ENCODE peak calls at places on chromosome 18, in four cellular contexts. F is K562, T is SK-N-SH, K is WTC11. S is an unnamed sample.

GRCh38 chr18:33716061-33716683 is 138.2 kb downstream of the ASXL3 start:
- DNase-seq in F (no peak), T (no peak), K (no peak), S (no peak)

GRCh38 chr18:39806519-39806918 is 2148.5 kb upstream of the PIK3C3 start:
- DNase-seq in K (no peak), T (no peak), F (no peak), S (no peak)

GRCh38 chr18:10420561-10421352 is 33.7 kb upstream of the APCDD1 start:
- DNase-seq in F (no peak), K (no peak), T (no peak), S (no peak)

GRCh38 chr18:33711514-33711913 is 133.5 kb downstream of the ASXL3 start:
- DNase-seq in T (peak), K (no peak), F (no peak), S (no peak)

GRCh38 chr18:7174359-7175107 is 56.4 kb upstream of the LRRC30 start:
- DNase-seq in T (peak), F (no peak), K (peak), S (no peak)

GRCh38 chr18:76467371-76468190 is 27.5 kb downstream of the ZNF516 start:
- DNase-seq in F (no peak), T (peak), K (no peak), S (no peak)

GRCh38 chr18:46411862-46412690 is 244.9 kb downstream of the LOXHD1 start:
- DNase-seq in T (peak), K (no peak), F (no peak), S (no peak)

GRCh38 chr18:24975499-24975898 is 376.5 kb downstream of the ZNF521 start:
- DNase-seq in K (no peak), F (no peak), T (no peak), S (no peak)

GRCh38 chr18:76981388-76981968 is 151.1 kb downstream of the MBP start:
- DNase-seq in F (no peak), K (no peak), T (no peak), S (peak)

GRCh38 chr18:9147440-9148238 is 11.1 kb downstream of the ANKRD12 start:
- DNase-seq in T (peak), K (no peak), F (no peak), S (no peak)

GRCh38 chr18:3453540-3454364 is 3.8 kb downstream of the TGIF1 start:
- DNase-seq in T (no peak), F (no peak), K (no peak), S (no peak)

GRCh38 chr18:35457140-35457704 is 40.5 kb downstream of the INO80C start:
- DNase-seq in F (no peak), K (no peak), T (no peak), S (no peak)

GRCh38 chr18:61865466-61866165 is 27.2 kb downstream of the RNF152 start:
- DNase-seq in T (no peak), F (no peak), K (no peak), S (no peak)

GRCh38 chr18:2529154-2529553 is 42.2 kb downstream of the METTL4 start:
- DNase-seq in K (peak), T (no peak), F (no peak), S (no peak)

GRCh38 chr18:39485696-39486095 is 1920.1 kb upstream of the CELF4 start:
- DNase-seq in F (no peak), T (peak), K (no peak), S (no peak)

GRCh38 chr18:21740474-21740723 is 193 bp upstream of the MIB1 start:
- DNase-seq in K (peak), F (peak), T (no peak), S (peak)

GRCh38 chr18:25223899-25224607 is 127.9 kb downstream of the ZNF521 start:
- DNase-seq in T (no peak), K (no peak), F (no peak), S (no peak)

GRCh38 chr18:4582677-4583076 is 127.6 kb upstream of the DLGAP1 start:
- DNase-seq in T (no peak), K (no peak), F (no peak), S (no peak)

GRCh38 chr18:77650799-77651385 is 401.2 kb downstream of the GALR1 start:
- DNase-seq in K (peak), T (peak), F (peak), S (peak)

GRCh38 chr18:26813043-26813442 is 52.5 kb downstream of the AQP4 start:
- DNase-seq in F (no peak), T (peak), K (peak), S (peak)

GRCh38 chr18:6489977-6490376 is 75.3 kb upstream of the L3MBTL4 start:
- DNase-seq in F (no peak), K (no peak), T (no peak), S (no peak)

GRCh38 chr18:2337552-2338141 is 233.7 kb downstream of the METTL4 start:
- DNase-seq in T (peak), F (peak), K (peak), S (peak)

GRCh38 chr18:71027531-71027930 is 738.7 kb downstream of the SOCS6 start:
- DNase-seq in K (no peak), T (no peak), F (no peak), S (no peak)

GRCh38 chr18:6059551-6059950 is 164.2 kb upstream of the TMEM200C start:
- DNase-seq in F (no peak), K (no peak), T (no peak), S (no peak)

GRCh38 chr18:53796042-53796729 is 428.3 kb downstream of the MBD2 start:
- DNase-seq in F (no peak), K (no peak), T (no peak), S (no peak)

GRCh38 chr18:27778441-27778840 is 398.5 kb downstream of the CDH2 start:
- DNase-seq in F (no peak), T (no peak), K (no peak), S (no peak)

GRCh38 chr18:9803698-9804516 is 81.9 kb upstream of the TXNDC2 start:
- DNase-seq in F (peak), T (peak), K (peak), S (no peak)

GRCh38 chr18:9115984-9116383 is 13.5 kb downstream of the NDUFV2 start:
- DNase-seq in F (no peak), K (no peak), T (no peak), S (no peak)

GRCh38 chr18:37639846-37640245 is 74.2 kb upstream of the CELF4 start:
- DNase-seq in K (no peak), F (no peak), T (no peak), S (no peak)

GRCh38 chr18:69874058-69874457 is 73.6 kb downstream of the CD226 start:
- DNase-seq in K (no peak), F (no peak), T (no peak), S (no peak)

GRCh38 chr18:77132369-77133050 is at the start of gene MBP:
- DNase-seq in T (peak), F (no peak), K (peak), S (peak)

GRCh38 chr18:10015288-10015701 is 101.5 kb downstream of the VAPA start:
- DNase-seq in T (no peak), F (no peak), K (no peak), S (no peak)

GRCh38 chr18:13539843-13540535 is 186.4 kb downstream of the FAM210A start:
- DNase-seq in T (no peak), K (no peak), F (no peak), S (no peak)

GRCh38 chr18:31436825-31437224 is 10.7 kb upstream of the DSG3 start:
- DNase-seq in T (no peak), K (no peak), F (no peak), S (no peak)

GRCh38 chr18:3008546-3008945 is 4.4 kb downstream of the LPIN2 start:
- DNase-seq in F (no peak), K (no peak), T (no peak), S (no peak)

GRCh38 chr18:44680271-44681038 is at the start of gene SETBP1:
- DNase-seq in K (peak), T (peak), F (peak), S (peak)
- TF ChIP-seq TEAD4 in K (no peak), T (no peak), F (no peak), S (no peak)

DNA sequence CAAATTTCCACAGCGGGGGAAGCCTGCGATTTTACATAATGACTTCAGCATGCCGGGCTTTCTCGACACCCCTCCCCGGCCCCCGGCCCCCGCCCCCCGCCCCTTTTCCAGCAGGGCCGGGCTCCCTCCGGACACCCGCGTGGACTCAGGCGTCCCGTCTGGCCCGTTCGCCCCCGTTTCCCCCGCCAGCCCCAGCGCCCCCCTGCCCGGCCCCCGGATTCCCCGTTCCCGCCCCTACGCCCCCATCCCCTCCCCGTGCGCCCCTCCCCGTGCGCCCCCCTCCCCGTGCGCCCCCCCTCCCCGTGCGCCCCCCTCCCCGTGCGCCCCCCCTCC is 456 bp upstream of the NFATC1 start:
- DNase-seq in T (no peak), F (no peak), K (no peak), S (no peak)
- TF ChIP-seq TEAD4 in T (no peak), F (no peak), K (no peak), S (no peak)

GRCh38 chr18:74183110-74183509 is 34.8 kb downstream of the TIMM21 start:
- DNase-seq in F (no peak), T (no peak), K (no peak), S (no peak)

GRCh38 chr18:74175658-74176057 is 27.3 kb downstream of the TIMM21 start:
- DNase-seq in T (no peak), K (no peak), F (no peak), S (no peak)

GRCh38 chr18:74184875-74185274 is 36.6 kb downstream of the TIMM21 start:
- DNase-seq in T (no peak), K (no peak), F (no peak), S (peak)

GRCh38 chr18:74182335-74182734 is 34.0 kb downstream of the TIMM21 start:
- DNase-seq in K (no peak), T (no peak), F (no peak), S (no peak)

DNA sequence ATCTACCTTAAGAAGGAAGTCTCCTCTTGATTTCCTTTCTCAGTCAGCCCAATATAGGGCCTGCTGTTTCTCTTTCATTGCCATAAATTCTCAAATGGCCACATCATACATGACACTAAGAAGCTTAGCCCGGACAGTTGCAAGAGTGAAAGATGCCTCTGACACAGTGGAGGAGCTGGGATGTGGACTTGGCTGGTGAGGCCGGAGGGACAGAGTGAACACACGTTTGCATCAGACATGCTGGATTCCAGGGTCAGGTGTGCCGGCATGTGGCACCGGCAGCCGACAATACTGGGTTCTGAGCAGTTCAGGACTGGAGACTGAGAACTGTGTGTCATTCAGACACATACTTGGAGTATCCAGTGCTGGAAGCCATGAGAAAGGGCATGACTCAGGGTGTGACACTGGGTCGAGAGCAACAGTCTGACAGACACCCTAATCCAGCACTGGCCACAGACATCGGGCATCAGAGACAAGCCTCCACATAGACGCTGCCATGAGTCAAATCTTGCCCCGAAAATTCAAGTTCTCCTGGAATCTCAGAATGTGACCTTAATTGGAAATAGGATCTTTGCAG is 31.4 kb downstream of the TIMM21 start:
- DNase-seq in T (no peak), K (no peak), F (no peak), S (no peak)
- TF ChIP-seq TEAD4 in T (no peak), K (no peak), F (no peak), S (no peak)

GRCh38 chr18:42069036-42069435 is 114.0 kb downstream of the PIK3C3 start:
- DNase-seq in F (no peak), K (no peak), T (no peak), S (no peak)
- TF ChIP-seq TEAD4 in F (no peak), K (no peak), T (no peak), S (no peak)

DNA sequence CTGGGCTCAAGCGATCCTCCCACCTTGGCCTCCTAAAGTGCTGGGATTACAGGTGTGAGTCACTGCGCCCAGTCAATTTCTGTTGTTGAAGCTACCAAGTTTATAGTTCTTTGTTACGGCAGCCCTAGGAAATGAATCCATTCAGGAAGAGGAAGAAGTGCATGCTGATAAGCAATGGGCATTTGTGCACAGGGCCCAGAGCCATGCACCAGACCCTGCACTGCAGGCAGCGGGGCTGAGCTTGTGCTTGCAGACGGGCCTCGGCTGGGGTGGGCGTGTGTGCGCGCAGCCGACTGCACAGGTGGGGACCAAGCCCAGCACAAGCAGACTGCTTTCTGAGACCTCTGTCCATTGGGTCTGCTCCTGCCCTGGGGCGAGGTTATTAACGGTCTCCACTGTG is 144.6 kb downstream of the CABLES1 start:
- DNase-seq in F (no peak), K (no peak), T (peak), S (no peak)
- TF ChIP-seq TEAD4 in F (no peak), K (no peak), T (no peak), S (no peak)

GRCh38 chr18:59222341-59222740 is 2.4 kb downstream of the GRP start:
- DNase-seq in T (no peak), F (no peak), K (no peak), S (no peak)
- TF ChIP-seq TEAD4 in T (no peak), F (no peak), K (no peak), S (no peak)

GRCh38 chr18:49234984-49235383 is 225.5 kb downstream of the DYM start:
- DNase-seq in T (no peak), K (no peak), F (no peak), S (no peak)
- TF ChIP-seq TEAD4 in T (no peak), K (no peak), F (no peak), S (no peak)

GRCh38 chr18:51153659-51154371 is 43.7 kb downstream of the MEX3C start:
- DNase-seq in K (no peak), F (no peak), T (peak), S (no peak)

GRCh38 chr18:51149605-51150429 is 47.7 kb downstream of the MEX3C start:
- DNase-seq in K (no peak), T (no peak), F (no peak), S (no peak)

GRCh38 chr18:51151185-51151567 is 46.3 kb downstream of the MEX3C start:
- DNase-seq in K (no peak), T (no peak), F (no peak), S (no peak)

GRCh38 chr18:51150430-51150746 is 47.1 kb downstream of the MEX3C start:
- DNase-seq in F (no peak), T (no peak), K (no peak), S (no peak)

DNA sequence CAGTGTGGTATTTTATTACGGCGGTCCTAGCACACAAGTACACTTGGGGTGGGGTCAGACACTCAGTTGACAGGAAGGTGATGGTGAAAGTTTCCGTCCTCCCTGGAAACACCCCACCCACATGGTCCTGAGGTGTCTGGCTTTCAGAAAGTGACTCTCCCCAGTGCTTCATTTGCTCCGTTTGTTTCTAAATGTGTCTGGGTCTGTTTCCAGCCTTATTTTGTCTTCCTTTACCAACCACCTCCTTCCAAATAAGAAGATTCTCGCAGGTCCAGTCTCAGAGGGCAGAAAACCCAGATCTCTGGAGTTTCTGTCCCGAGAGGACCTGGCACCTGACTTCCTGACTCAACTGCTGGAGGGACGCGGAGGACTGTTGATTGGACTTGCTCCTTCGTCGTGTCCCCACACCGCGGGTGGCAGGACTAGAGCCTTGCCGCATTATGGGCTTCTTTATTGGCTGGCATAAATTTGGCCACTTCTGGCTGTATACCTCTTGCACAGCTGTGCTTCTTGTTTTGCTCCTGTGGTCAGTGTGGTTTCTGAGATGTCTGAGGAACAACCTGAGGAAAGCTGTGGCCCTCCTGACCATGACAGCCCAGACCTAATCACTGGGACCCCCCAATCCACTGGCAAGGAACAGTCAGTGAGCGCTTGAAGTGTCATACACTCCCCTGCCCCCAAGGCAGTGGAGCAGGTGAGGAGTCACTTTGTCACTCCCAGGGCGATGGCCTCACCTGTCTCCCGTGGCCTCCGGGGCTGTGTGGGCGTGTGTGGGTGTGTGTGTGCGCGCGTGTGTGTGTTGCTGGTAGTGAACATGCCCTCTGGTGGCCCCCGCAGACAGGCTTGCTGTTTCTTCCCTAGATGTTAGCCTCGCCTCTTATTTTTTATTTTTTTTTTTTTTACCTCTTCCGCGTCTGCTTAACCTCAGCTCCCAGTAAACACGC is 45.6 kb downstream of the MEX3C start:
- DNase-seq in K (no peak), T (no peak), F (no peak), S (no peak)
- TF ChIP-seq TEAD4 in K (no peak), T (no peak), F (no peak), S (no peak)

DNA sequence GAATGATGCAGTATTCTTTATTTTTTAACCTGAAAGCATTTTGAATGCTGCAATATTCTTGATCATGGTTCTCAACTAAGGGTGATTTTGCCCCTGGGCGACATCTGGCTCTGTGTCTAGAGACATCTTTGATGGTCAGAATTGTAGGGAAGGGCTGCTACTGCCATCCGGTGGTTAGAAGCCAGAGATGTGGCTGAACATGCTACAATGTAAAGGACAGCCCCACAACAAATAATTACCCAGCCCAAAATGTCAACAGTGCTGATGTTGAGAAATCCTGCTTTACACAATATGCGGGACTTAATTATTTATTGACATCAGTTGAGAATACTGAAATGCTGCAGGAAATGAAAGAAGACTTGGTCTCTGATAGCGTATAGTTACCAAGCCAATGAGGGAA is 37.5 kb upstream of the SERPINB2 start:
- DNase-seq in T (peak), F (no peak), K (peak), S (no peak)
- TF ChIP-seq TEAD4 in T (no peak), F (no peak), K (no peak), S (no peak)

GRCh38 chr18:260547-260946 is 7.3 kb downstream of the THOC1 start:
- DNase-seq in T (no peak), F (no peak), K (no peak), S (no peak)

GRCh38 chr18:267380-267687 is 513 bp downstream of the THOC1 start:
- DNase-seq in T (no peak), K (no peak), F (no peak), S (no peak)

GRCh38 chr18:261398-262073 is 6.3 kb downstream of the THOC1 start:
- DNase-seq in K (no peak), F (no peak), T (no peak), S (no peak)
- TF ChIP-seq TEAD4 in K (no peak), F (no peak), T (no peak), S (no peak)

S was measured in H1.